ENCODE peak calls at places on chromosomes 5 and 9, in four cellular contexts. C is effector CD4-positive, alpha-beta T cell; A is A673; D is activated gamma-delta T cell treated with Interleukin-2 at 50 U/mL for 16 hours. S is an unnamed sample.

GRCh38 chr9:970310-971002 is 6.0 kb upstream of the DMRT3 start:
- DNase-seq in C (no peak), A (no peak), D (no peak), S (no peak)

GRCh38 chr5:174167080-174167910 is 121.8 kb downstream of the NSG2 start:
- DNase-seq in C (no peak), A (no peak), D (no peak), S (no peak)

GRCh38 chr5:92580814-92581213 is 1000.2 kb downstream of the NR2F1-AS1 start:
- DNase-seq in C (no peak), A (no peak), D (no peak), S (no peak)

GRCh38 chr5:165227515-165227914 is 1722.1 kb downstream of the MAT2B start:
- DNase-seq in C (no peak), A (peak), D (no peak), S (no peak)

GRCh38 chr5:148484651-148485050 is 100.9 kb downstream of the FBXO38 start:
- DNase-seq in C (no peak), A (no peak), D (no peak), S (no peak)

GRCh38 chr5:154756871-154757646 is 1.9 kb downstream of the LARP1 start:
- DNase-seq in C (peak), A (peak), D (peak), S (peak)

GRCh38 chr9:105416840-105417239 is 31.0 kb upstream of the FSD1L start:
- DNase-seq in C (no peak), A (no peak), D (no peak), S (no peak)

GRCh38 chr5:147578228-147579024 is 68.6 kb upstream of the DPYSL3 start:
- DNase-seq in C (no peak), A (peak), D (no peak), S (no peak)

GRCh38 chr9:111959468-111959941 is 62.9 kb downstream of the UGCG start:
- DNase-seq in C (no peak), A (no peak), D (no peak), S (no peak)

GRCh38 chr9:16970321-16970720 is 99.9 kb upstream of the BNC2 start:
- DNase-seq in C (no peak), A (no peak), D (no peak), S (no peak)

GRCh38 chr9:33130501-33130900 is 36.6 kb downstream of the B4GALT1 start:
- DNase-seq in C (no peak), A (peak), D (no peak), S (no peak)

GRCh38 chr9:18947772-18948391 is 85.1 kb downstream of the SAXO1 start:
- DNase-seq in C (no peak), A (no peak), D (no peak), S (no peak)

GRCh38 chr9:97474373-97474925 is 27.0 kb upstream of the TMOD1 start:
- DNase-seq in C (no peak), A (no peak), D (no peak), S (no peak)

GRCh38 chr5:132608107-132608506 is 49.9 kb upstream of the IL13 start:
- DNase-seq in C (no peak), A (no peak), D (no peak), S (no peak)

GRCh38 chr5:103522586-103522985 is 40.0 kb downstream of the NUDT12 start:
- DNase-seq in C (no peak), A (no peak), D (no peak), S (no peak)

GRCh38 chr9:88593537-88594185 is 58.7 kb downstream of the NXNL2 start:
- DNase-seq in C (no peak), A (peak), D (peak), S (no peak)

GRCh38 chr5:177539411-177539810 is 15.0 kb downstream of the FAM193B start:
- DNase-seq in C (no peak), A (no peak), D (no peak), S (no peak)

GRCh38 chr9:96423985-96424336 is 5.8 kb upstream of the ZNF367 start:
- DNase-seq in C (no peak), A (no peak), D (no peak), S (no peak)

GRCh38 chr9:127886401-127886972 is 9.0 kb upstream of the AK1 start:
- DNase-seq in C (no peak), A (peak), D (no peak), S (no peak)